ENCODE peak calls at places on chromosome 14, in four cellular contexts. V is psoas muscle, T is AG08395, E is RPMI8226. J is an unnamed sample.

GRCh38 chr14:24231263-24232120 is 675 bp downstream of the NEDD8 start:
- DNase-seq in T (no peak), E (no peak), V (no peak), J (no peak)

GRCh38 chr14:56979961-56980360 is 169.7 kb upstream of the OTX2 start:
- DNase-seq in T (no peak), E (peak), V (no peak), J (no peak)

GRCh38 chr14:37021406-37021805 is 151.0 kb downstream of the SLC25A21 start:
- DNase-seq in V (no peak), E (no peak), T (no peak), J (no peak)

GRCh38 chr14:31692376-31692781 is 131.2 kb downstream of the NUBPL start:
- DNase-seq in T (peak), E (no peak), V (no peak), J (no peak)

GRCh38 chr14:74963705-74964271 is 8.4 kb upstream of the PGF start:
- DNase-seq in E (peak), V (no peak), T (peak), J (no peak)

GRCh38 chr14:99632410-99633035 is 12.4 kb upstream of the HHIPL1 start:
- DNase-seq in E (peak), V (no peak), T (no peak), J (no peak)

GRCh38 chr14:102075155-102075554 is 11.7 kb downstream of the HSP90AA1 start:
- DNase-seq in V (no peak), T (no peak), E (no peak), J (no peak)

GRCh38 chr14:79596531-79596930 is 614.8 kb downstream of the DIO2 start:
- DNase-seq in E (no peak), V (no peak), T (no peak), J (no peak)

GRCh38 chr14:103854017-103854808 is 6.8 kb upstream of the PPP1R13B start:
- DNase-seq in T (no peak), E (no peak), V (no peak), J (no peak)

GRCh38 chr14:102838531-102838930 is 61.3 kb downstream of the TRAF3 start:
- DNase-seq in T (no peak), E (no peak), V (no peak), J (no peak)

GRCh38 chr14:71358209-71358931 is 451.1 kb downstream of the PCNX1 start:
- DNase-seq in E (no peak), T (no peak), V (no peak), J (no peak)

GRCh38 chr14:42112108-42112507 is 505.4 kb downstream of the LRFN5 start:
- DNase-seq in E (no peak), T (no peak), V (no peak), J (no peak)

GRCh38 chr14:54893151-54893760 is 9.4 kb downstream of the GCH1 start:
- DNase-seq in E (peak), V (no peak), T (peak), J (no peak)

GRCh38 chr14:98840511-98840910 is 431.5 kb downstream of the BCL11B start:
- DNase-seq in T (no peak), E (no peak), V (no peak), J (no peak)

GRCh38 chr14:89011727-89012271 is 187.3 kb downstream of the TTC8 start:
- DNase-seq in T (no peak), E (no peak), V (no peak), J (no peak)

GRCh38 chr14:58647777-58648176 is 10.0 kb downstream of the DACT1 start:
- DNase-seq in V (no peak), E (no peak), T (no peak), J (no peak)

GRCh38 chr14:58899317-58899713 is 261.6 kb downstream of the DACT1 start:
- DNase-seq in E (no peak), T (peak), V (no peak), J (no peak)

GRCh38 chr14:104341532-104342434 is 203.4 kb downstream of the KIF26A start:
- DNase-seq in V (no peak), E (peak), T (no peak), J (no peak)